ENCODE peak calls at places on chromosomes 11 and 22, in eight cellular contexts. P is cardiac septum; G is stimulated activated effector memory CD8-positive, alpha-beta T cell treated with anti-CD3 and anti-CD28 coated beads, Interleukin-12 subunit alpha, Interleukin-12 subunit beta, amount 100 ng/mL, for 72 hours; S is NCI-H1694 treated with DMSO at 0.1 percent for 48 hours; T is activated naive CD8-positive, alpha-beta T cell treated with anti-CD3 and anti-CD28 coated beads for 36 hours; Y is cardiac muscle cell; C is A172; A is mammary epithelial cell. X is an unnamed sample.

GRCh38 chr11:81993755-81994154 is 739.9 kb downstream of the FAM181B start:
- DNase-seq in Y (no peak), G (no peak), P (no peak), S (no peak), A (no peak), T (no peak), C (no peak), X (no peak)

GRCh38 chr11:12420706-12421105 is 43.3 kb downstream of the PARVA start:
- DNase-seq in S (no peak), P (no peak), C (no peak), T (no peak), Y (no peak), G (no peak), A (no peak), X (no peak)

GRCh38 chr11:5368502-5369043 is 15.0 kb upstream of the OR51M1 start:
- DNase-seq in Y (no peak), G (no peak), C (no peak), S (no peak), P (no peak), A (no peak), T (no peak), X (no peak)

GRCh38 chr11:16611395-16612233 is 126.8 kb upstream of the C11orf58 start:
- DNase-seq in S (no peak), G (no peak), T (no peak), A (no peak), Y (peak), P (no peak), C (no peak), X (no peak)

GRCh38 chr22:21947040-21948014 is 5.3 kb downstream of the PPM1F start:
- DNase-seq in A (peak), P (no peak), T (no peak), G (no peak), C (peak), S (peak), Y (peak), X (peak)

GRCh38 chr22:24810043-24810749 is 4.2 kb downstream of the SGSM1 start:
- DNase-seq in A (no peak), P (no peak), Y (no peak), G (no peak), T (no peak), C (peak), S (no peak), X (no peak)

GRCh38 chr11:111454561-111455192 is 57.5 kb downstream of the BTG4 start:
- DNase-seq in P (no peak), Y (peak), T (peak), A (peak), S (no peak), G (peak), C (peak), X (peak)

GRCh38 chr22:31347251-31348008 is 1.3 kb upstream of the PATZ1 start:
- DNase-seq in C (no peak), G (peak), P (peak), A (peak), S (peak), Y (peak), T (peak), X (peak)

GRCh38 chr11:126924381-126924780 is 76.2 kb downstream of the KIRREL3 start:
- DNase-seq in S (no peak), Y (no peak), C (no peak), P (no peak), A (no peak), T (no peak), G (no peak), X (no peak)

GRCh38 chr11:63763506-63764200 is 4.9 kb downstream of the ZFTA start:
- DNase-seq in Y (peak), G (no peak), A (no peak), C (no peak), T (no peak), S (no peak), P (no peak), X (no peak)

GRCh38 chr11:73439002-73439843 is 63.0 kb downstream of the RELT start:
- DNase-seq in A (no peak), P (no peak), Y (peak), G (no peak), T (no peak), S (peak), C (no peak), X (no peak)

GRCh38 chr11:86670179-86670578 is 2.2 kb downstream of the ME3 start:
- DNase-seq in T (no peak), G (no peak), A (peak), S (no peak), C (no peak), P (no peak), Y (no peak), X (no peak)

GRCh38 chr11:122140535-122140934 is 24.5 kb upstream of the BLID start:
- DNase-seq in T (no peak), S (no peak), G (no peak), Y (no peak), C (no peak), A (peak), P (no peak), X (peak)

GRCh38 chr22:40324468-40325305 is 21.6 kb upstream of the ADSL start:
- DNase-seq in T (peak), Y (no peak), C (no peak), A (no peak), P (no peak), S (no peak), G (peak), X (no peak)

GRCh38 chr11:35964846-35965245 is 21.0 kb downstream of the LDLRAD3 start:
- DNase-seq in S (no peak), Y (no peak), G (no peak), C (no peak), A (no peak), T (no peak), P (no peak), X (no peak)